ENCODE peak calls at places on chromosomes 1 and 21, in seven cellular contexts. J is SK-N-SH, Y is endothelial cell, A is OCI-LY7, Q is lung, V is HFFc6, E is esophagus muscularis mucosa. L is an unnamed sample.

GRCh38 chr21:34965200-34966174 is 83.6 kb downstream of the RUNX1 start:
- DNase-seq in J (no peak), Y (no peak), A (no peak), Q (no peak), V (peak; percentile 80), E (no peak), L (no peak)

GRCh38 chr1:180482425-180483275 is 19.7 kb downstream of the ACBD6 start:
- DNase-seq in J (peak; percentile 37), Y (peak; percentile 18), A (peak; percentile 67), Q (no peak), V (peak; percentile 56), E (no peak), L (no peak)

GRCh38 chr21:16330340-16331319 is 600.8 kb downstream of the USP25 start:
- DNase-seq in J (peak; percentile 39), Y (peak; percentile 7), A (peak; percentile 56), Q (no peak), V (peak; percentile 79), E (no peak), L (no peak)

GRCh38 chr1:162185299-162185698 is 115.8 kb downstream of the NOS1AP start:
- DNase-seq in J (no peak), Y (no peak), A (no peak), Q (no peak), V (no peak), E (no peak), L (no peak)

GRCh38 chr1:22611530-22611947 is 24.9 kb upstream of the C1QA start:
- DNase-seq in J (no peak), Y (peak; percentile 82), A (peak; percentile 33), Q (no peak), V (peak; percentile 33), E (no peak), L (no peak)

GRCh38 chr1:15848143-15848928 is 829 bp downstream of the SPEN start:
- DNase-seq in J (peak; percentile 42), Y (peak; percentile 47), A (peak; percentile 68), Q (peak; percentile 47), V (no peak), E (no peak), L (peak; percentile 44)

GRCh38 chr21:29074783-29075182 is 1.3 kb upstream of the CCT8 start:
- DNase-seq in J (no peak), Y (no peak), A (no peak), Q (no peak), V (no peak), E (no peak), L (no peak)

GRCh38 chr1:204292733-204293132 is 67.0 kb downstream of the PLEKHA6 start:
- DNase-seq in J (peak; percentile 48), Y (no peak), A (no peak), Q (no peak), V (no peak), E (no peak), L (no peak)

GRCh38 chr1:200916681-200917080 is 22.0 kb downstream of the INAVA start:
- DNase-seq in J (no peak), Y (no peak), A (no peak), Q (no peak), V (no peak), E (no peak), L (no peak)

GRCh38 chr1:225809842-225810578 is at the start of gene EPHX1:
- DNase-seq in J (peak; percentile 95), Y (peak; percentile 88), A (peak; percentile 44), Q (peak; percentile 89), V (peak; percentile 80), E (peak; percentile 96), L (peak; percentile 91)

DNA sequence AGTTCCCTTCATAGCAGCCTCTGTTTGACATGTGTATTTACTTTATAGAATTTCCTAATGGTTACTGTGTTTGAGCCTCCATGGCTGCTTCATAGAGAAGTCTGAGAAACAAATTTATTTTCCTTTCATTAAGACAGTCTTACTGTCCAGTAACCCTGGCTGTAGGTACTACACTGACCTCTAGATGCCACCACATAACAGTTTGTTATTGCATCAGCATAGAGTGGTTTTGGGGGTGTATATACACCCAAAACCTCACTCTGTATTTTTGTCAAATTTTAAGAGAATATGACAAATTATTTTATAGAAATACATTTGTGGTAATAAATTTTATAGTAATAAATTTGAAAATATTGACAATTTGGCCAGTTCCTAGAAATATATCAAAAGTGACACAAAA is 57.3 kb downstream of the OBSCN start:
- DNase-seq in J (peak; percentile 39), Y (no peak), A (peak; percentile 14), Q (no peak), V (peak; percentile 19), E (no peak), L (no peak)
- TF ChIP-seq CTCF in J (peak; percentile 22), Y (peak; percentile 13), A (peak; percentile 57), Q (no peak), V (peak; percentile 32), E (no peak), L (no peak)

GRCh38 chr1:217563179-217563578 is 67.7 kb downstream of the GPATCH2 start:
- DNase-seq in J (no peak), Y (no peak), A (no peak), Q (no peak), V (no peak), E (no peak), L (no peak)
- TF ChIP-seq CTCF in J (no peak), Y (no peak), A (no peak), Q (no peak), V (peak; percentile 37), E (no peak), L (no peak)

GRCh38 chr1:216562383-216562782 is 139.1 kb upstream of the USH2A start:
- DNase-seq in J (no peak), Y (no peak), A (no peak), Q (no peak), V (no peak), E (no peak), L (no peak)
- TF ChIP-seq CTCF in J (peak; percentile 40), Y (no peak), A (peak; percentile 41), Q (no peak), V (peak; percentile 56), E (no peak), L (no peak)

GRCh38 chr1:160550572-160551034 is 27.5 kb upstream of the SLAMF6 start:
- DNase-seq in J (no peak), Y (no peak), A (peak; percentile 67), Q (no peak), V (no peak), E (no peak), L (no peak)
- TF ChIP-seq CTCF in J (no peak), Y (no peak), A (peak; percentile 82), Q (no peak), V (no peak), E (no peak), L (no peak)

DNA sequence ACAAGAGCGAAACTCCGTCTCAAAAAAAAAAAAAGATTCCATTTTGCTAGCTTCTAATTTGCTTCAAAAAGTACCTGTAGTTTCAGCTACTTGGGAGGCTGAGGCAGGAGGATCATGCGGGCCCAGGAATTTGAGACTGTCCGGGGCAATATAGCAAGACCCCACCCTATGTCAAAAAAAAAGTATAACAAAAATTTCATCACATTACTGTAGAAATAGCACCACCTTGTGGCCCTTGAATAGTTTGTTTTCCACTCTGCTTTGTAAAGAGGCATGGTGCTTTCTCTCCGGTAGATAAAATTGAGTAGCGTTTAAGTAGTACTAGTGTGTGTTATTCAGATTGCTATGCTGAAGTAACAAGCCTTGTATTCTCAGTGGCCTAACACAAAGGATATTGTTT is 18.2 kb upstream of the MSTO1 start:
- DNase-seq in J (peak; percentile 50), Y (no peak), A (peak; percentile 80), Q (no peak), V (peak; percentile 41), E (no peak), L (no peak)
- TF ChIP-seq CTCF in J (peak; percentile 60), Y (peak; percentile 67), A (peak; percentile 80), Q (peak; percentile 49), V (peak; percentile 83), E (peak; percentile 54), L (peak; percentile 67)

DNA sequence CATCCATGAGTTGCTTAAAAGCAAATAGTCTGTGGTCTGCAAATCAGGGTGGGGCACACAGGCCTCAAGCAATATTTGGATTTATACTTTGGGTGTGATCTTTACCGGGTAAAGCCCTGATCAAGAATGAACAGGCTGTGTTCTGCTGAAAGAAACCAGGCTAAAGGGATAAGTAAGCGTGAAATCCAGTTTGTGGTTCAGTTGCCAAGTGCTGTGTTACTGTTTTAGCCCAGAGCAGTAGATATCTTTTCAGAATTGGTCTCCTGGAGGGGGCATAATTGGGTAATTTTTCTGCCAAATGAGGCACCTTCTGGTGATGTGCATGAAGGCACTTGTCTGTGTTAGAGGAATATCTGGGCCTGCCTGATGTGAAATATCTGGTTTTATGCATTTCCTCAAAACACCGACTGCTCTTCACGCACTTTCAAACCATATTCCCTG is 21.4 kb downstream of the AIM2 start:
- DNase-seq in J (no peak), Y (no peak), A (no peak), Q (no peak), V (no peak), E (no peak), L (no peak)
- TF ChIP-seq CTCF in J (no peak), Y (no peak), A (no peak), Q (no peak), V (no peak), E (no peak), L (no peak)

GRCh38 chr1:32876341-32877210 is 5.9 kb upstream of the FNDC5 start:
- DNase-seq in J (peak; percentile 87), Y (peak; percentile 81), A (peak; percentile 73), Q (no peak), V (peak; percentile 18), E (no peak), L (peak; percentile 84)
- TF ChIP-seq CTCF in J (peak; percentile 82), Y (peak; percentile 96), A (peak; percentile 97), Q (peak; percentile 72), V (peak; percentile 97), E (peak; percentile 69), L (peak; percentile 97)

DNA sequence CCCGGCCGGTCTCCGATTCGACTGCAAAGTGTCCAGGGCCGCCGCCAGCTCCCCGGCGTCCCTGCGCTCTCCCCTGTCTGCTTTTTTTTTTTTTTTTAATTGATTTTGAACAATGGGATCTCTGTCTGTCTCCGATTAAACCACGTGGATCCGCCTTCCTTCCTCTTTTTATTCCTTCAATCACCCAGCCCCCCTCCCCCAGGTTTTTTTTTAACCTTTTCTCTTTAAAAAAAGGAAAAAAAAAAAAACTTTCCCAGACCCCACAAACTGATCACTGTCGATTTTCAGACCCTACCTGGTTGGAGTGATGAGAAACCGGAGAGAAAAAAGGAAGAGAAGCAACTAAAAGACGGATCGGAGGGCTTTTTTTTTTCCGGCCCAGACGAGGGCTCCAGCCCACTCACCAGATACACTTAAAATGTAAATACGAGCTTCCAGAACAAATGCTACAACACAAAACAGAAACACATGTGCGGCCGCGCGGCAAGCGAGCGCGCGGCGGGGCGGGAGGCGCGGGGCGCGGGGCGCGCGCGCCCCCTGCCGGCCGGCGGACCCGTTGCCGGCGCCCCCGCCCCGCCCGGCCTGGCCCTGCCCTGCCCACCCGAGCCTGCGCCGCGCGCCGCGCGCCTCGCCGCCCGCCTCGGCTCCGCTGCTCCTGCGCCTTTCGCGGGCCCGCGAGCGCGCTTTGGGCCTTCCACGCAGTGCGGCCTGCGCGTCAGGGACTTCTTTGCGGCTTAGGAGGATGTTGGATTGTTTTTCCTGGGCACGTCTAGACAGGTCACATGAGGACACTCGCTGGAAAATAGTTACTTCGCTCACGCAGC is at the start of gene RCC2:
- DNase-seq in J (peak; percentile 96), Y (peak; percentile 60), A (peak; percentile 89), Q (peak; percentile 61), V (peak; percentile 71), E (no peak), L (peak; percentile 68)
- TF ChIP-seq CTCF in J (no peak), Y (no peak), A (no peak), Q (no peak), V (peak; percentile 21), E (peak; percentile 24), L (no peak)

L was measured in glutamatergic neuron.